ENCODE peak calls at places on chromosomes 16 and 17, in eight cellular contexts. R is GM12865; G is gastrocnemius medialis; L is activated naive CD4-positive, alpha-beta T cell treated with anti-CD3 and anti-CD28 coated beads, Interleukin-2, amount 50 U/mL, for 16 hours; K is lung; Y is fibroblast of pulmonary artery; P is psoas muscle; O is astrocyte of the spinal cord. Z is an unnamed sample.

GRCh38 chr16:14963281-14964173 is 11.3 kb upstream of the PDXDC1 start:
- DNase-seq in R (no peak), G (no peak), L (no peak), K (no peak), Y (no peak), P (no peak), O (no peak), Z (no peak)

GRCh38 chr17:57783338-57783742 is 38.2 kb upstream of the CCDC182 start:
- DNase-seq in R (peak), G (peak), L (peak), K (peak), Y (peak), P (peak), O (peak), Z (peak)

GRCh38 chr17:61406871-61407210 is 7.2 kb downstream of the TBX2 start:
- DNase-seq in R (no peak), G (no peak), L (no peak), K (no peak), Y (no peak), P (no peak), O (no peak), Z (no peak)

GRCh38 chr17:74008196-74008595 is 195.3 kb upstream of the RPL38 start:
- DNase-seq in R (peak), G (no peak), L (no peak), K (no peak), Y (no peak), P (no peak), O (no peak), Z (no peak)

GRCh38 chr16:86029131-86029741 is 130.3 kb downstream of the IRF8 start:
- DNase-seq in R (no peak), G (no peak), L (no peak), K (no peak), Y (peak), P (peak), O (no peak), Z (peak)

GRCh38 chr17:4786111-4786491 is at the start of gene VMO1:
- DNase-seq in R (no peak), G (no peak), L (no peak), K (no peak), Y (no peak), P (peak), O (no peak), Z (peak)

GRCh38 chr17:69060835-69061234 is at the start of gene ABCA9:
- DNase-seq in R (no peak), G (no peak), L (no peak), K (no peak), Y (peak), P (no peak), O (peak), Z (no peak)

GRCh38 chr17:9009096-9009495 is 12.2 kb upstream of the NTN1 start:
- DNase-seq in R (no peak), G (no peak), L (no peak), K (no peak), Y (no peak), P (no peak), O (no peak), Z (no peak)

GRCh38 chr16:57579361-57579665 is 36.9 kb downstream of the ADGRG5 start:
- DNase-seq in R (no peak), G (no peak), L (no peak), K (no peak), Y (no peak), P (no peak), O (no peak), Z (no peak)

GRCh38 chr17:64736804-64737492 is 74.8 kb upstream of the SMURF2 start:
- DNase-seq in R (peak), G (no peak), L (peak), K (no peak), Y (peak), P (no peak), O (peak), Z (no peak)

GRCh38 chr17:39939031-39939430 is 11.5 kb downstream of the LRRC3C start:
- DNase-seq in R (no peak), G (no peak), L (no peak), K (no peak), Y (no peak), P (no peak), O (no peak), Z (no peak)

GRCh38 chr16:53191413-53191812 is 136.6 kb downstream of the CHD9 start:
- DNase-seq in R (no peak), G (no peak), L (no peak), K (no peak), Y (no peak), P (no peak), O (no peak), Z (no peak)

GRCh38 chr17:17491546-17491988 is 4.6 kb downstream of the RASD1 start:
- DNase-seq in R (no peak), G (no peak), L (no peak), K (no peak), Y (no peak), P (peak), O (no peak), Z (no peak)

GRCh38 chr17:42107597-42108576 is 4.6 kb downstream of the DHX58 start:
- DNase-seq in R (peak), G (peak), L (peak), K (peak), Y (peak), P (peak), O (peak), Z (peak)

GRCh38 chr16:27311449-27311831 is 2.3 kb upstream of the IL4R start:
- DNase-seq in R (no peak), G (no peak), L (no peak), K (no peak), Y (peak), P (no peak), O (no peak), Z (peak)

GRCh38 chr16:48052731-48053130 is 103.1 kb downstream of the ABCC12 start:
- DNase-seq in R (no peak), G (no peak), L (no peak), K (no peak), Y (no peak), P (no peak), O (no peak), Z (no peak)

GRCh38 chr17:19905514-19905913 is 37.8 kb upstream of the ULK2 start:
- DNase-seq in R (no peak), G (no peak), L (no peak), K (no peak), Y (no peak), P (no peak), O (no peak), Z (no peak)

GRCh38 chr17:75808905-75809621 is 24.5 kb downstream of the UNK start:
- DNase-seq in R (peak), G (peak), L (no peak), K (no peak), Y (peak), P (peak), O (peak), Z (no peak)

GRCh38 chr16:70267516-70267915 is 15.8 kb upstream of the EXOSC6 start:
- DNase-seq in R (peak), G (no peak), L (no peak), K (no peak), Y (peak), P (peak), O (peak), Z (no peak)